ENCODE peak calls at places on chromosome 1, in eight cellular contexts. One of them, this sample, is unnamed.

GRCh38 chr1:55374801-55375616 is 159.8 kb upstream of the USP24 start:
- DNase-seq in neural progenitor cell: no peak
- DNase-seq in fibroblast of lung: no peak
- DNase-seq in epithelial cell of proximal tubule: no peak
- DNase-seq in AG04450: no peak
- DNase-seq in brain microvascular endothelial cell: no peak
- DNase-seq in foreskin fibroblast: peak
- DNase-seq in heart right ventricle: no peak
- DNase-seq in this sample: no peak

GRCh38 chr1:206540044-206540758 is 32.9 kb downstream of the RASSF5 start:
- DNase-seq in brain microvascular endothelial cell: no peak
- DNase-seq in neural progenitor cell: no peak
- DNase-seq in epithelial cell of proximal tubule: no peak
- DNase-seq in heart right ventricle: no peak
- DNase-seq in AG04450: no peak
- DNase-seq in fibroblast of lung: no peak
- DNase-seq in foreskin fibroblast: no peak
- DNase-seq in this sample: no peak

GRCh38 chr1:155219592-155220031 is 11.1 kb downstream of the MTX1 start:
- DNase-seq in neural progenitor cell: peak
- DNase-seq in brain microvascular endothelial cell: no peak
- DNase-seq in foreskin fibroblast: no peak
- DNase-seq in epithelial cell of proximal tubule: no peak
- DNase-seq in heart right ventricle: no peak
- DNase-seq in fibroblast of lung: peak
- DNase-seq in AG04450: no peak
- DNase-seq in this sample: no peak

GRCh38 chr1:216682694-216683243 is 40.5 kb downstream of the ESRRG start:
- DNase-seq in foreskin fibroblast: no peak
- DNase-seq in epithelial cell of proximal tubule: no peak
- DNase-seq in brain microvascular endothelial cell: no peak
- DNase-seq in heart right ventricle: no peak
- DNase-seq in neural progenitor cell: no peak
- DNase-seq in fibroblast of lung: no peak
- DNase-seq in AG04450: no peak
- DNase-seq in this sample: no peak

GRCh38 chr1:111888740-111889376 is 100.6 kb downstream of the KCND3 start:
- DNase-seq in brain microvascular endothelial cell: no peak
- DNase-seq in heart right ventricle: no peak
- DNase-seq in epithelial cell of proximal tubule: no peak
- DNase-seq in fibroblast of lung: no peak
- DNase-seq in neural progenitor cell: peak
- DNase-seq in foreskin fibroblast: no peak
- DNase-seq in AG04450: no peak
- DNase-seq in this sample: no peak

GRCh38 chr1:212254853-212255363 is 30.3 kb upstream of the PPP2R5A start:
- DNase-seq in epithelial cell of proximal tubule: peak
- DNase-seq in AG04450: no peak
- DNase-seq in fibroblast of lung: no peak
- DNase-seq in foreskin fibroblast: no peak
- DNase-seq in neural progenitor cell: no peak
- DNase-seq in brain microvascular endothelial cell: no peak
- DNase-seq in heart right ventricle: no peak
- DNase-seq in this sample: peak

GRCh38 chr1:154629160-154630073 is 21.4 kb upstream of the ADAR start:
- DNase-seq in foreskin fibroblast: no peak
- DNase-seq in brain microvascular endothelial cell: no peak
- DNase-seq in heart right ventricle: no peak
- DNase-seq in AG04450: no peak
- DNase-seq in epithelial cell of proximal tubule: no peak
- DNase-seq in neural progenitor cell: no peak
- DNase-seq in fibroblast of lung: peak
- DNase-seq in this sample: peak

GRCh38 chr1:218850367-218850766 is 323.3 kb upstream of the LYPLAL1 start:
- DNase-seq in fibroblast of lung: peak
- DNase-seq in foreskin fibroblast: peak
- DNase-seq in epithelial cell of proximal tubule: no peak
- DNase-seq in neural progenitor cell: no peak
- DNase-seq in AG04450: peak
- DNase-seq in heart right ventricle: no peak
- DNase-seq in brain microvascular endothelial cell: no peak
- DNase-seq in this sample: peak

GRCh38 chr1:200624679-200625335 is 4.3 kb upstream of the KIF14 start:
- DNase-seq in neural progenitor cell: no peak
- DNase-seq in AG04450: no peak
- DNase-seq in foreskin fibroblast: no peak
- DNase-seq in heart right ventricle: no peak
- DNase-seq in fibroblast of lung: no peak
- DNase-seq in epithelial cell of proximal tubule: no peak
- DNase-seq in brain microvascular endothelial cell: no peak
- DNase-seq in this sample: no peak

GRCh38 chr1:67204298-67204697 is 38.0 kb downstream of the IL23R start:
- DNase-seq in neural progenitor cell: no peak
- DNase-seq in foreskin fibroblast: no peak
- DNase-seq in AG04450: no peak
- DNase-seq in brain microvascular endothelial cell: no peak
- DNase-seq in fibroblast of lung: no peak
- DNase-seq in epithelial cell of proximal tubule: no peak
- DNase-seq in heart right ventricle: no peak
- DNase-seq in this sample: no peak

GRCh38 chr1:209601809-209602657 is 18.5 kb downstream of the CAMK1G start:
- DNase-seq in AG04450: no peak
- DNase-seq in heart right ventricle: peak
- DNase-seq in epithelial cell of proximal tubule: no peak
- DNase-seq in foreskin fibroblast: peak
- DNase-seq in brain microvascular endothelial cell: peak
- DNase-seq in fibroblast of lung: peak
- DNase-seq in neural progenitor cell: peak
- DNase-seq in this sample: peak

DNA sequence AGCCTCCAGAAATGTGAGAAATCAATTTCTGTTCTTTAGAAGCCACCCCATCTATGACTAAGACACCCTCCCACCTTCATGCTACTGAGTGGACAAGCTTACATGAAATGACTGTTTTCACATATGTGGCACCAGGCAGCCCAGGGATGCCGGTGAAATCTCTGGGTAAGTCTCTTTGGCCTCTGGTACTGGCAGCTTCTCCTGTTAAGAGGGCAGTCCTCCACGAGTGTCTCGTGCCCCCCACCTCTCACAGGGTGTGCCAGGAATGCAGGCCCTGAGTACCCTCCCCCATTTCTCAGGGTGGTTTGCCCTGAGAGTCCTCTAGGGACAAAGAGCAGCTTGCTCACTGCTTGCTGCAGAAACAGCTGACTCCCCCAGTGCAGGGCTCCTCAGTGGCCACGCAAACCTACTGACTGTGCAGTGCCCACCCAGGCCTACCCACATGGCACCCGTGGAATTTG is 3.2 kb upstream of the PRXL2B start:
- DNase-seq in brain microvascular endothelial cell: no peak
- DNase-seq in foreskin fibroblast: no peak
- DNase-seq in AG04450: no peak
- DNase-seq in heart right ventricle: no peak
- DNase-seq in fibroblast of lung: no peak
- DNase-seq in neural progenitor cell: no peak
- DNase-seq in epithelial cell of proximal tubule: no peak
- DNase-seq in this sample: no peak
- TF ChIP-seq CTCF in brain microvascular endothelial cell: no peak
- TF ChIP-seq CTCF in foreskin fibroblast: no peak
- TF ChIP-seq CTCF in AG04450: no peak
- TF ChIP-seq CTCF in heart right ventricle: no peak
- TF ChIP-seq CTCF in fibroblast of lung: no peak
- TF ChIP-seq CTCF in neural progenitor cell: no peak
- TF ChIP-seq CTCF in epithelial cell of proximal tubule: no peak
- TF ChIP-seq CTCF in this sample: no peak

GRCh38 chr1:150282558-150282958 is 204 bp downstream of the CIART start:
- DNase-seq in foreskin fibroblast: no peak
- DNase-seq in neural progenitor cell: no peak
- DNase-seq in heart right ventricle: no peak
- DNase-seq in AG04450: no peak
- DNase-seq in epithelial cell of proximal tubule: no peak
- DNase-seq in brain microvascular endothelial cell: no peak
- DNase-seq in fibroblast of lung: no peak
- DNase-seq in this sample: no peak

GRCh38 chr1:150281758-150282557 is at the start of gene CIART:
- DNase-seq in heart right ventricle: peak
- DNase-seq in epithelial cell of proximal tubule: peak
- DNase-seq in foreskin fibroblast: peak
- DNase-seq in brain microvascular endothelial cell: peak
- DNase-seq in fibroblast of lung: peak
- DNase-seq in neural progenitor cell: peak
- DNase-seq in AG04450: peak
- DNase-seq in this sample: peak

GRCh38 chr1:150280138-150280707 is 2.1 kb upstream of the CIART start:
- DNase-seq in foreskin fibroblast: no peak
- DNase-seq in neural progenitor cell: no peak
- DNase-seq in AG04450: no peak
- DNase-seq in fibroblast of lung: no peak
- DNase-seq in heart right ventricle: no peak
- DNase-seq in epithelial cell of proximal tubule: no peak
- DNase-seq in brain microvascular endothelial cell: no peak
- DNase-seq in this sample: no peak

GRCh38 chr1:150281221-150281757 is 1.1 kb upstream of the CIART start:
- DNase-seq in epithelial cell of proximal tubule: peak
- DNase-seq in foreskin fibroblast: peak
- DNase-seq in fibroblast of lung: peak
- DNase-seq in brain microvascular endothelial cell: peak
- DNase-seq in neural progenitor cell: peak
- DNase-seq in heart right ventricle: peak
- DNase-seq in AG04450: no peak
- DNase-seq in this sample: peak

GRCh38 chr1:150283260-150283659 is 906 bp downstream of the CIART start:
- DNase-seq in epithelial cell of proximal tubule: no peak
- DNase-seq in fibroblast of lung: no peak
- DNase-seq in heart right ventricle: no peak
- DNase-seq in brain microvascular endothelial cell: no peak
- DNase-seq in foreskin fibroblast: no peak
- DNase-seq in AG04450: no peak
- DNase-seq in neural progenitor cell: no peak
- DNase-seq in this sample: no peak
- H3K4me3 ChIP-seq in epithelial cell of proximal tubule: peak
- H3K4me3 ChIP-seq in fibroblast of lung: peak
- H3K4me3 ChIP-seq in heart right ventricle: peak
- H3K4me3 ChIP-seq in brain microvascular endothelial cell: no peak
- H3K4me3 ChIP-seq in foreskin fibroblast: peak
- H3K4me3 ChIP-seq in AG04450: peak
- H3K4me3 ChIP-seq in neural progenitor cell: peak
- H3K4me3 ChIP-seq in this sample: peak

DNA sequence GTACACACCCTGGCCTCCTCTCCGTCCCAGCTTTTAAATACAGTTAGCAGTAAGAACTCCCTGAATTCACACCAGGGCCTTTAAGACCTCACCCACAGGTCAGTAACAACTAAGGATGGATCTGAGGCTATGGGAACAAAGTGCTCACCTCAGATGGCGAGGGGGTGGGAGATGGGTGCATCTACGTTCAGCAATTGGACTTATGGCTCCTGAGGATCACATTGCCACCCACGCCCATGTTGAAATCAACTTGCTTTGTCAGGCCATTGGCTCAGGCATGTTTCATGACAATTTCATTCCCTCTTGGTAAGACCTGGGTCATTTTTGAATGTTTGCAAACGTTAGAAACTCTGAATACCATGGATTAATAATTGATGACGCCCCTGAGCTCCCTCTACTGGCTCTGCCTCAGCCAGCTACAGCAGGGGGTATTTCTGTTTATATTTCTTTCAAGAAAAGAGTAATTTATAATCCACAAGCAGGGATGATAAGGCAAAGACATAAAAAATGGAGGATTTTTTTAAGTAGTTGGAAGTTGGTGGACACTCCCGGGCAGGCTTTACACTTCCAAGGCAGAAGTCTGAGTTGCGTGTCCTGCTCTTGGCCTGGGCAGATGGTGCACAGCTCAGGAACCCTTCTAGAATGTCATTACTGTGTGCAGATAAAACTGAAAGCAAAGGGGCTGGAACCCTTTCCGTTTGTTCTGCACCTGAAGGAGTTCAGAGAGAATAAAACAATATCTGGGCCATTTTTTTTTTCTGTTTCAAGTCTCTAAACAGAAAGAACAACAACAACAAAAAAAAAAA is 13.7 kb upstream of the LBR start:
- DNase-seq in AG04450: no peak
- DNase-seq in neural progenitor cell: no peak
- DNase-seq in fibroblast of lung: no peak
- DNase-seq in epithelial cell of proximal tubule: no peak
- DNase-seq in heart right ventricle: peak
- DNase-seq in foreskin fibroblast: no peak
- DNase-seq in brain microvascular endothelial cell: no peak
- DNase-seq in this sample: no peak
- TF ChIP-seq CTCF in AG04450: peak
- TF ChIP-seq CTCF in neural progenitor cell: peak
- TF ChIP-seq CTCF in fibroblast of lung: peak
- TF ChIP-seq CTCF in epithelial cell of proximal tubule: peak
- TF ChIP-seq CTCF in heart right ventricle: no peak
- TF ChIP-seq CTCF in foreskin fibroblast: peak
- TF ChIP-seq CTCF in brain microvascular endothelial cell: peak
- TF ChIP-seq CTCF in this sample: peak

GRCh38 chr1:151618470-151618869 is 6.6 kb downstream of the SNX27 start:
- DNase-seq in epithelial cell of proximal tubule: no peak
- DNase-seq in AG04450: no peak
- DNase-seq in foreskin fibroblast: no peak
- DNase-seq in fibroblast of lung: no peak
- DNase-seq in brain microvascular endothelial cell: no peak
- DNase-seq in heart right ventricle: no peak
- DNase-seq in neural progenitor cell: no peak
- DNase-seq in this sample: no peak

GRCh38 chr1:151621351-151621750 is 9.5 kb downstream of the SNX27 start:
- DNase-seq in neural progenitor cell: no peak
- DNase-seq in brain microvascular endothelial cell: no peak
- DNase-seq in heart right ventricle: no peak
- DNase-seq in epithelial cell of proximal tubule: no peak
- DNase-seq in fibroblast of lung: no peak
- DNase-seq in AG04450: no peak
- DNase-seq in foreskin fibroblast: no peak
- DNase-seq in this sample: no peak

GRCh38 chr1:151617995-151618394 is 6.1 kb downstream of the SNX27 start:
- DNase-seq in heart right ventricle: no peak
- DNase-seq in foreskin fibroblast: no peak
- DNase-seq in epithelial cell of proximal tubule: no peak
- DNase-seq in neural progenitor cell: no peak
- DNase-seq in AG04450: no peak
- DNase-seq in brain microvascular endothelial cell: no peak
- DNase-seq in fibroblast of lung: no peak
- DNase-seq in this sample: no peak

GRCh38 chr1:151620286-151620685 is 8.4 kb downstream of the SNX27 start:
- DNase-seq in AG04450: peak
- DNase-seq in heart right ventricle: no peak
- DNase-seq in fibroblast of lung: peak
- DNase-seq in epithelial cell of proximal tubule: no peak
- DNase-seq in foreskin fibroblast: no peak
- DNase-seq in neural progenitor cell: no peak
- DNase-seq in brain microvascular endothelial cell: no peak
- DNase-seq in this sample: peak

GRCh38 chr1:151619489-151620093 is 7.7 kb downstream of the SNX27 start:
- DNase-seq in foreskin fibroblast: peak
- DNase-seq in epithelial cell of proximal tubule: no peak
- DNase-seq in fibroblast of lung: peak
- DNase-seq in heart right ventricle: no peak
- DNase-seq in neural progenitor cell: no peak
- DNase-seq in AG04450: peak
- DNase-seq in brain microvascular endothelial cell: peak
- DNase-seq in this sample: peak
- H3K4me3 ChIP-seq in foreskin fibroblast: peak
- H3K4me3 ChIP-seq in epithelial cell of proximal tubule: no peak
- H3K4me3 ChIP-seq in fibroblast of lung: peak
- H3K4me3 ChIP-seq in heart right ventricle: no peak
- H3K4me3 ChIP-seq in neural progenitor cell: no peak
- H3K4me3 ChIP-seq in AG04450: peak
- H3K4me3 ChIP-seq in brain microvascular endothelial cell: no peak
- H3K4me3 ChIP-seq in this sample: no peak